ENCODE peak calls at places on chromosomes 12 and 14, in six cellular contexts. O is central memory CD4-positive, alpha-beta T cell; B is GOT3; U is germinal center; J is astrocyte of the cerebellum; P is sigmoid colon. H is an unnamed sample.

GRCh38 chr14:71693373-71693772 is 238.9 kb upstream of the RGS6 start:
- DNase-seq in O (no peak), B (no peak), U (no peak), J (peak), P (no peak), H (no peak)

GRCh38 chr12:25317553-25317952 is 66.8 kb upstream of the KRAS start:
- DNase-seq in O (no peak), B (no peak), U (no peak), J (no peak), P (no peak), H (no peak)

GRCh38 chr12:130703733-130704375 is 12.2 kb downstream of the RIMBP2 start:
- DNase-seq in O (no peak), B (no peak), U (no peak), J (no peak), P (no peak), H (no peak)

GRCh38 chr14:92154283-92154942 is 32.6 kb downstream of the CPSF2 start:
- DNase-seq in O (no peak), B (no peak), U (no peak), J (no peak), P (no peak), H (no peak)

GRCh38 chr14:77099425-77100167 is 1.5 kb downstream of the CIPC start:
- DNase-seq in O (no peak), B (no peak), U (no peak), J (peak), P (no peak), H (no peak)

GRCh38 chr12:46998811-46999368 is 80.5 kb upstream of the PCED1B start:
- DNase-seq in O (no peak), B (no peak), U (no peak), J (peak), P (no peak), H (no peak)

GRCh38 chr14:39581474-39581873 is 149.2 kb upstream of the FBXO33 start:
- DNase-seq in O (no peak), B (no peak), U (no peak), J (no peak), P (no peak), H (no peak)

GRCh38 chr12:62910549-62911169 is 24.3 kb downstream of the PPM1H start:
- DNase-seq in O (no peak), B (no peak), U (no peak), J (no peak), P (no peak), H (no peak)

GRCh38 chr14:75854247-75854799 is 127.5 kb downstream of the TGFB3 start:
- DNase-seq in O (no peak), B (no peak), U (no peak), J (no peak), P (no peak), H (no peak)

GRCh38 chr12:105522166-105522825 is 191.8 kb downstream of the C12orf75 start:
- DNase-seq in O (no peak), B (no peak), U (no peak), J (no peak), P (no peak), H (no peak)

GRCh38 chr12:52381206-52381605 is 4.2 kb downstream of the KRT84 start:
- DNase-seq in O (no peak), B (no peak), U (no peak), J (no peak), P (no peak), H (no peak)

GRCh38 chr12:12870454-12870853 is 20.9 kb upstream of the GPRC5A start:
- DNase-seq in O (no peak), B (no peak), U (no peak), J (peak), P (no peak), H (no peak)

GRCh38 chr12:47983541-47984115 is 20.2 kb downstream of the TMEM106C start:
- DNase-seq in O (no peak), B (no peak), U (no peak), J (no peak), P (peak), H (no peak)

GRCh38 chr12:38138225-38139221 is 178.1 kb upstream of the ALG10B start:
- DNase-seq in O (peak), B (peak), U (peak), J (peak), P (peak), H (peak)

GRCh38 chr12:54352022-54352531 is 12.2 kb downstream of the GPR84 start:
- DNase-seq in O (no peak), B (no peak), U (no peak), J (peak), P (peak), H (no peak)

GRCh38 chr12:52029686-52030085 is 21.6 kb upstream of the NR4A1 start:
- DNase-seq in O (no peak), B (no peak), U (no peak), J (no peak), P (no peak), H (no peak)

H was measured in GM20000.